ENCODE peak calls at places on chromosome 19, in six cellular contexts. Z is IMR-90, J is A549, F is testis, G is heart right ventricle, L is BE2C. W is an unnamed sample.

GRCh38 chr19:5831152-5831551 is 8.3 kb downstream of the FUT6 start:
- DNase-seq in Z (no peak), J (no peak), F (no peak), G (no peak), L (no peak), W (no peak)

GRCh38 chr19:38932425-38933179 is 1.9 kb downstream of the MRPS12 start:
- DNase-seq in Z (peak; percentile 44), J (peak; percentile 88), F (peak; percentile 45), G (no peak), L (peak; percentile 56), W (peak; percentile 57)

GRCh38 chr19:4428326-4428975 is 26.0 kb downstream of the CHAF1A start:
- DNase-seq in Z (no peak), J (no peak), F (no peak), G (no peak), L (no peak), W (no peak)

GRCh38 chr19:55442372-55443044 is 592 bp downstream of the SHISA7 start:
- DNase-seq in Z (no peak), J (no peak), F (no peak), G (no peak), L (no peak), W (no peak)

GRCh38 chr19:31397308-31397707 is 48.1 kb upstream of the TSHZ3 start:
- DNase-seq in Z (no peak), J (no peak), F (no peak), G (no peak), L (no peak), W (no peak)

GRCh38 chr19:15249912-15250634 is 17.8 kb upstream of the EPHX3 start:
- DNase-seq in Z (peak; percentile 95), J (peak; percentile 69), F (peak; percentile 61), G (peak; percentile 79), L (no peak), W (peak; percentile 95)

GRCh38 chr19:13718733-13719132 is 45.6 kb upstream of the MRI1 start:
- DNase-seq in Z (peak; percentile 66), J (peak; percentile 65), F (peak; percentile 56), G (no peak), L (peak; percentile 48), W (peak; percentile 47)

GRCh38 chr19:482186-483041 is 13.9 kb upstream of the MADCAM1 start:
- DNase-seq in Z (no peak), J (no peak), F (no peak), G (no peak), L (no peak), W (no peak)

GRCh38 chr19:5445667-5446066 is 9.6 kb upstream of the ZNRF4 start:
- DNase-seq in Z (no peak), J (peak; percentile 49), F (no peak), G (no peak), L (no peak), W (peak; percentile 31)

GRCh38 chr19:47483800-47484690 is at the start of gene KPTN:
- DNase-seq in Z (peak; percentile 90), J (peak; percentile 96), F (peak; percentile 91), G (peak; percentile 88), L (peak; percentile 94), W (peak; percentile 88)
- TF ChIP-seq CTCF in Z (peak; percentile 96), J (peak; percentile 98), F (peak; percentile 83), G (peak; percentile 85), L (peak; percentile 87), W (peak; percentile 88)

GRCh38 chr19:49852631-49853126 is 1.7 kb downstream of the PTOV1 start:
- DNase-seq in Z (peak; percentile 22), J (no peak), F (no peak), G (no peak), L (no peak), W (peak; percentile 31)
- H3K4me3 ChIP-seq in Z (peak overlapping the region; percentile 60), J (peak overlapping the region; percentile 89), F (no peak overlapping the region), G (peak overlapping the region; percentile 96), L (peak overlapping the region; percentile 90), W (peak overlapping the region; percentile 81)

GRCh38 chr19:18771328-18772242 is 19.5 kb downstream of the COMP start:
- DNase-seq in Z (no peak), J (no peak), F (no peak), G (no peak), L (peak; percentile 85), W (no peak)
- TF ChIP-seq CTCF in Z (peak; percentile 22), J (no peak), F (no peak), G (peak; percentile 10), L (peak; percentile 82), W (peak; percentile 11)

DNA sequence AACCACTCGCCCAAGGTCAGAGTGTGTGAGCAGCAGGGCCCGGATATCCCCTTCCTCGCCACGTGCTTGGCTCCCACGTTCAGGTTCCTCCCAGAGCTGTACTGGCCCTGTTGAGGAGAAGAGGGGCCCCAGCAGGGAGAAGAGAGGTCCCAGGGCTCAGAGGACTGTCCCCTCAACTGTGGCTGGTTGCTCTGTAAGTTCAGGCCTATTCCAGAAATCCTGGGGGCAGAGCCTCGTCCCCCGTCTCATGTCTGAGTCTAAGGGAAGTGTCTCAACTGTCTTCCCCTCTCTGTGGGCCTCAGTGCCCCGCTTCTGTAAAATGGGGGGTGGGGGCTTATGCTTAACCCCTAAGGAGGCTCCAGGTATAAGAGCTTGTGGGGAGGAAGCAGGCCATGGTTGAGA is 3.9 kb downstream of the PPP5C start:
- DNase-seq in Z (no peak), J (no peak), F (no peak), G (no peak), L (no peak), W (no peak)
- H3K4me3 ChIP-seq in Z (no peak overlapping the region), J (no peak overlapping the region), F (no peak overlapping the region), G (peak overlapping the region; percentile 15), L (no peak overlapping the region), W (no peak overlapping the region)

DNA sequence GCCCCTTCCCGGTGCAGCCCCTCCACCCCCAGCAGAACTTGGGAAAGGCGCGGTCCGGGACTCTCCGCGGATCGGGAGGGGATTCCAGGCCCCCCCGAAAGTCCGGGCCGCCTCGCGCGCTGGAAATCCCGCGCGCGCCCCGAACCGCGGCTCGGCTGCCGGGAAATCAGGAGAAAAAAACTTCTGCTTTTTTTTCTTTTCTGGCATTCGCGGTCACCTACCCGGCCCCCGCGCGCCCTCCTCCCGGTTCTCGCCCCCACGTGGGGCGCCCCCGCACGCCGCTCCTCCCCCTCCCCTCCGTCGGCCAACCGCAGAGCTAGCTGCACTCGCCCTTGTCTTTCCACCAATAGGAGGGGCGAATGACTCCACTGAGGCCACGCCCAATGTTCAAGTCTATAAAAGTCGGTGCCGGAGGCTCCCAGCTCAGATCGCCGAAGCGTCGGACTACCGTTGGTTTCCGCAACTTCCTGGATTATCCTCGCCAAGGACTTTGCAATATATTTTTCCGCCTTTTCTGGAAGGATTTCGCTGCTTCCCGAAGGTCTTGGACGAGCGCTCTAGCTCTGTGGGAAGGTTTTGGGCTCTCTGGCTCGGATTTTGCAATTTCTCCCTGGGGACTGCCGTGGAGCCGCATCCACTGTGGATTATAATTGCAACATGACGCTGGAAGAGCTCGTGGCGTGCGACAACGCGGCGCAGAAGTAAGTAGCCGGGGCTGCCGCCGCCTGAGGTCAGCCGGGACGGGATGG is at the start of gene GADD45B:
- DNase-seq in Z (peak; percentile 97), J (peak; percentile 96), F (peak; percentile 98), G (peak; percentile 98), L (peak; percentile 97), W (peak; percentile 97)
- TF ChIP-seq CTCF in Z (no peak), J (no peak), F (no peak), G (no peak), L (no peak), W (no peak)

W was measured in fibroblast of mammary gland.